ENCODE peak calls at places on chromosomes 4 and X, in seven cellular contexts. P is progenitor cell of endocrine pancreas, L is mucosa of descending colon, M is suprapubic skin, N is AG09319, V is GM13976, O is T-helper 9 cell. B is an unnamed sample.

GRCh38 chr4:149095798-149096197 is 653.6 kb upstream of the NR3C2 start:
- DNase-seq in P (no peak), L (no peak), M (no peak), N (no peak), V (no peak), O (no peak), B (no peak)

GRCh38 chr4:7719354-7720174 is 220.1 kb downstream of the AFAP1 start:
- DNase-seq in P (peak), L (no peak), M (no peak), N (no peak), V (peak), O (peak), B (peak)

GRCh38 chr4:41814565-41814964 is 66.0 kb upstream of the PHOX2B start:
- DNase-seq in P (no peak), L (no peak), M (no peak), N (no peak), V (no peak), O (no peak), B (no peak)

GRCh38 chr4:42150653-42151567 is 1.5 kb downstream of the BEND4 start:
- DNase-seq in P (peak), L (peak), M (no peak), N (no peak), V (peak), O (no peak), B (peak)

GRCh38 chrX:57906790-57907189 is 3.5 kb downstream of the ZXDA start:
- DNase-seq in P (no peak), L (no peak), M (no peak), N (no peak), V (no peak), O (no peak), B (no peak)

GRCh38 chr4:48268956-48269860 is at the start of gene TEC:
- DNase-seq in P (peak), L (no peak), M (peak), N (no peak), V (peak), O (peak), B (peak)

GRCh38 chr4:88738714-88739366 is 41.2 kb upstream of the NAP1L5 start:
- DNase-seq in P (no peak), L (no peak), M (no peak), N (no peak), V (no peak), O (no peak), B (no peak)

GRCh38 chr4:169859366-169860216 is 101.8 kb upstream of the HPF1 start:
- DNase-seq in P (no peak), L (peak), M (no peak), N (no peak), V (no peak), O (no peak), B (no peak)

GRCh38 chr4:142984871-142985585 is 138.9 kb upstream of the INPP4B start:
- DNase-seq in P (no peak), L (no peak), M (no peak), N (no peak), V (no peak), O (no peak), B (peak)

GRCh38 chr4:38330321-38330720 is 333.7 kb upstream of the KLF3 start:
- DNase-seq in P (no peak), L (no peak), M (no peak), N (no peak), V (no peak), O (no peak), B (no peak)

B was measured in GM12865.